ENCODE peak calls at places on chromosomes 2 and 18, in seven cellular contexts. X is fibroblast of lung, Q is PC-3, S is K562, T is GM12878, L is astrocyte, P is GM23248. C is an unnamed sample. For H3K4me1, the result is how much of the 10 kb centered on the place peaks cover.

GRCh38 chr18:79898952-79899608 is 52.4 kb downstream of the SLC66A2 start:
- DNase-seq in Q (no peak), L (no peak), T (no peak), P (no peak), S (no peak), X (no peak), C (no peak)

GRCh38 chr2:15122915-15123314 is 438.2 kb downstream of the NBAS start:
- DNase-seq in L (peak), T (no peak), X (peak), P (peak), Q (no peak), S (peak), C (no peak)

GRCh38 chr2:159755788-159756187 is 42.2 kb downstream of the CD302 start:
- DNase-seq in Q (peak), S (peak), P (peak), X (peak), L (peak), T (no peak), C (no peak)

GRCh38 chr18:57619881-57620280 is 1.8 kb downstream of the NARS1 start:
- DNase-seq in S (no peak), X (peak), T (no peak), L (no peak), P (peak), Q (no peak), C (no peak)

GRCh38 chr18:52190630-52191029 is 149.4 kb upstream of the DCC start:
- DNase-seq in L (no peak), Q (no peak), P (no peak), S (no peak), X (no peak), T (no peak), C (no peak)

GRCh38 chr2:106037922-106038321 is 156.2 kb downstream of the UXS1 start:
- DNase-seq in T (no peak), L (no peak), P (no peak), S (no peak), Q (no peak), X (no peak), C (no peak)

GRCh38 chr2:45674035-45674791 is 22.7 kb downstream of the PRKCE start:
- DNase-seq in P (peak), Q (peak), S (no peak), T (no peak), X (peak), L (peak), C (no peak)

GRCh38 chr2:8663997-8664396 is 17.9 kb upstream of the ID2 start:
- DNase-seq in P (no peak), L (no peak), X (no peak), S (no peak), T (no peak), Q (no peak), C (no peak)

GRCh38 chr2:232901711-232902578 is 31.9 kb downstream of the SNORC start:
- DNase-seq in S (peak), T (no peak), L (peak), Q (peak), P (peak), X (peak), C (no peak)

GRCh38 chr2:124666976-124667375 is 641.9 kb downstream of the CNTNAP5 start:
- DNase-seq in Q (no peak), L (no peak), T (no peak), X (no peak), P (no peak), S (no peak), C (no peak)

GRCh38 chr2:168355110-168355509 is 101.0 kb upstream of the CERS6 start:
- DNase-seq in P (no peak), T (no peak), S (no peak), L (no peak), X (no peak), Q (no peak), C (no peak)

GRCh38 chr2:208033701-208034502 is 8.6 kb upstream of the PLEKHM3 start:
- DNase-seq in S (peak), P (peak), X (peak), Q (peak), L (peak), T (no peak), C (peak)

GRCh38 chr2:194380011-194380410 is 1277.0 kb upstream of the SLC39A10 start:
- DNase-seq in L (no peak), Q (no peak), S (no peak), P (no peak), X (no peak), T (peak), C (no peak)

GRCh38 chr18:58529714-58530354 is 99.1 kb downstream of the ALPK2 start:
- DNase-seq in P (peak), S (peak), Q (peak), L (no peak), T (no peak), X (peak), C (peak)

GRCh38 chr18:24397694-24398365 is at the start of gene OSBPL1A:
- DNase-seq in P (peak), T (no peak), S (peak), L (peak), X (peak), Q (peak), C (no peak)

GRCh38 chr18:45719106-45719505 is 4.9 kb upstream of the SLC14A1 start:
- DNase-seq in Q (no peak), S (no peak), T (no peak), X (peak), P (peak), L (peak), C (no peak)

GRCh38 chr18:12741351-12741750 is 38.5 kb downstream of the PSMG2 start:
- DNase-seq in S (peak), P (peak), Q (peak), T (no peak), X (peak), L (peak), C (peak)

GRCh38 chr2:144414324-144414845 is 105.5 kb downstream of the ZEB2 start:
- DNase-seq in T (no peak), Q (peak), P (peak), X (peak), L (peak), S (no peak), C (no peak)

GRCh38 chr2:6506311-6507258 is 359.1 kb downstream of the CMPK2 start:
- DNase-seq in X (peak), Q (peak), L (peak), S (no peak), T (no peak), P (peak), C (no peak)

GRCh38 chr18:36518839-36519238 is 221.3 kb downstream of the FHOD3 start:
- DNase-seq in P (no peak), X (no peak), T (no peak), Q (no peak), S (no peak), L (no peak), C (no peak)

GRCh38 chr2:49753344-49753930 is 599.1 kb upstream of the FSHR start:
- DNase-seq in T (no peak), P (no peak), X (peak), L (no peak), S (no peak), Q (no peak), C (no peak)

GRCh38 chr2:98736464-98736889 is 5.5 kb upstream of the MGAT4A start:
- DNase-seq in Q (peak), T (no peak), X (peak), S (no peak), P (no peak), L (no peak), C (no peak)

GRCh38 chr2:95333888-95334338 is 36.8 kb downstream of the KCNIP3 start:
- DNase-seq in T (no peak), L (peak), P (peak), X (peak), Q (peak), S (no peak), C (no peak)

GRCh38 chr18:51171208-51171607 is 26.3 kb downstream of the MEX3C start:
- DNase-seq in L (no peak), P (no peak), S (no peak), X (no peak), Q (no peak), T (no peak), C (no peak)

GRCh38 chr2:112154246-112155110 is 16.3 kb downstream of the FBLN7 start:
- DNase-seq in Q (no peak), X (no peak), T (no peak), P (no peak), S (no peak), L (no peak), C (peak)

GRCh38 chr2:12716250-12717190 is at the start of gene TRIB2:
- DNase-seq in T (no peak), X (peak), L (peak), S (peak), Q (peak), P (peak), C (peak)

GRCh38 chr2:64454316-64455030 is 511 bp downstream of the LGALSL start:
- DNase-seq in T (no peak), X (peak), Q (peak), P (peak), S (peak), L (peak), C (peak)

GRCh38 chr2:6977786-6978185 is 60.6 kb downstream of the RNF144A start:
- DNase-seq in P (no peak), T (no peak), L (no peak), X (no peak), S (no peak), Q (no peak), C (no peak)

GRCh38 chr2:220078439-220078838 is 451.0 kb downstream of the SLC4A3 start:
- DNase-seq in P (peak), L (peak), Q (no peak), X (peak), S (no peak), T (no peak), C (no peak)

GRCh38 chr2:228522276-228522675 is 340.8 kb upstream of the SPHKAP start:
- DNase-seq in X (peak), S (no peak), L (no peak), Q (no peak), T (no peak), P (peak), C (no peak)

GRCh38 chr18:55699233-55699765 is 111.3 kb upstream of the TCF4 start:
- DNase-seq in X (no peak), Q (no peak), S (peak), L (no peak), T (no peak), P (peak), C (no peak)
- TF ChIP-seq EZH2 in X (no peak), Q (no peak), S (no peak), L (no peak), T (no peak), P (no peak), C (no peak)

GRCh38 chr2:150689600-150689999 is 202.1 kb upstream of the RND3 start:
- DNase-seq in L (no peak), T (no peak), X (no peak), P (no peak), S (no peak), Q (no peak), C (no peak)
- H3K4me1 ChIP-seq in L (under half), T (under half), X (under half), P (under half), S (under half), Q (under half), C (under half)

DNA sequence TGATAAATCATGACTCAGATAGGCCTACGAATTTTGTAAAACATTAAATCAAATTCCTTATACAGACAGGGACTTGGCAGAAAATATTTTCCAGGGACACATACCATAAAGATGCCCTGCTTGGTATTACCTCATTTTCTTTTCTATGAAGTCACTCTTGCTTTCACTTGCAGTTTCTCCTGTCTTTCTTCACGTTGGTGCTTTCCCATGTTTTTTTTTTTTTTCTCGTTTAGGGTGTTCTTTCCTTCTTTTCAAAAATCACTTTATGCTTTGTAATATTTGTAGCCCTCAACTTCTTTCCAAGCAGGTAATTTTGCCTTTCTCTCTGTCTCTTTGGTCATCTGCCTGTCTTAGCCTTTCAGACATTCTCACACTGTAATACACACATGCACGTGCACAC is 40.7 kb downstream of the CDC42EP3 start:
- DNase-seq in S (no peak), T (no peak), X (no peak), P (no peak), Q (no peak), L (no peak), C (no peak)
- H3K9ac ChIP-seq in S (no peak), T (no peak), X (no peak), P (no peak), Q (no peak), L (no peak), C (no peak)

DNA sequence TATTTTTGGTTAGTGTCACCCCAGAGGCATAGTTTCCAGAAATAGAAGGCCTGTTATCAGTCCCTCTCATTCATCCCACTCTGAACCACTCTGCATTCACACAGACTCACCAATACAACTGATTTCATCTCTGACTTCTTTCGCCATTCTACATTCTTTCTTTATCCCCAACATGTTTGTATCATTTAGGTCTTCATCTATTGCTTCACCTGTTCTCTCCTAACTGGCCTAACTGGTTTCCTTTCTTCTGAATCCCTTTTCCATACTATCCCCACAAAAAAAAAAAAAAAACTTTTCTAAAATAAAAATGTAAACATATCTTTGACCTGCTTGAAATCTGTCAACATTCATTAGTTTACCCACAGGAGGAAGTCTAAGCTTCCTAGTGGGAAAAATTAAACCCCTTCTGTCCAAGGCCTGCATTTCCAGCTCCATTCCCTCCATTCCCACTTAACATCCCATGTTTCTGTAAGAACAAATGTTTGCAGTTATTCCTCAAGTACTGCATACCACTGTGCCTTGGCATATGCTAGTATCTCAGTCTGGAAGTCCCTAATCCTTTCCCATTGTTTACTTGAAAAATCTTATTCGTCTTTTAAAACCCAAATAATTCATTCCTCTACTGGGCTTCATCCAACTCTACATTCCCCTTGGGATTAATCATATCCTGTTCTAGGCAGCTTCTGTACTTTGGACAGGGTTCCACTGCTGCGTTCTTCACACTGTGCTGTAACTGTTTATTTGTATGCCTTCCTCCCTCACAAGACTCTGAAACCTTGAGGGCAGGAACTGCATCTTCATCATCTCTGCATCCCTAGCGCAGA is 68.5 kb downstream of the FIGN start:
- DNase-seq in X (peak), T (no peak), L (peak), S (no peak), Q (peak), P (peak), C (no peak)
- TF ChIP-seq EZH2 in X (no peak), T (no peak), L (no peak), S (no peak), Q (no peak), P (no peak), C (no peak)

GRCh38 chr2:120894936-120895335 is 159.3 kb downstream of the GLI2 start:
- DNase-seq in P (peak), L (no peak), S (no peak), Q (no peak), T (no peak), X (no peak), C (no peak)
- H3K4me1 ChIP-seq in P (under half), L (under half), S (under half), Q (under half), T (under half), X (under half), C (under half)

DNA sequence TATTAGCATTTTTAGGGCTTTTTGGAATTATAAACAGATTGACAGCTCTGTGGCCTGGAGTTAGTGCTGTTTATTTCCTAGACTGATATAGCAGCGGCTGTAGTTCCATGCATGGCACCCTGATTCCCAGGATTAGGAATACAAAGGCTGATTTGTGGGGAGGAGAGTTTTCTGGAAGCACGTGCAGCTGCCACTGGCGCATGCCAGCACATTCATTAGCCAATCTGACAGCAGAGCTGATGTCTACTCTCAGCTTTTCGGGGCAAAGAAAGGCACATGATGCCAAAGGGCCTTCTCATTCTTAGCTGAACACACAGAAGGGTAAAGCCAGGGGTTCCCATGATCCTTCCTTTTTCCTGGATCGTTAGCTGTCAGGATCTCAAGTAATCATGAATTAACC is 45.7 kb upstream of the RAPH1 start:
- DNase-seq in L (no peak), S (no peak), X (no peak), T (no peak), Q (no peak), P (no peak), C (no peak)
- H3K9ac ChIP-seq in L (no peak), S (no peak), X (no peak), T (no peak), Q (no peak), P (no peak), C (no peak)

C was measured in DND-41.